ENCODE peak calls at places on chromosome 4, in nine cellular contexts. V is glutamatergic neuron, F is T-helper 1 cell, J is germinal center, M is myocyte, E is GM12891, O is tibial artery, K is upper lobe of right lung, T is fibroblast of pulmonary artery. H is an unnamed sample.

GRCh38 chr4:113327513-113327912 is 278.1 kb downstream of the ANK2 start:
- DNase-seq in F (no peak), V (no peak), T (peak; percentile 33), M (peak; percentile 83), E (no peak), J (no peak), O (no peak), K (no peak), H (peak; percentile 14)

GRCh38 chr4:86235549-86235948 is 124.3 kb downstream of the MAPK10 start:
- DNase-seq in F (no peak), J (no peak), O (no peak), V (no peak), E (no peak), M (no peak), T (no peak), K (no peak), H (no peak)

GRCh38 chr4:184911310-184911709 is 85.5 kb upstream of the ACSL1 start:
- DNase-seq in V (no peak), F (no peak), M (peak; percentile 77), E (no peak), O (no peak), K (no peak), T (peak; percentile 54), J (no peak), H (peak; percentile 51)

GRCh38 chr4:180380733-180381132 is 1862.5 kb upstream of the TENM3 start:
- DNase-seq in K (no peak), V (no peak), M (no peak), J (no peak), T (peak; percentile 4), E (no peak), O (no peak), F (no peak), H (peak; percentile 0)

GRCh38 chr4:947491-947971 is 15.3 kb downstream of the TMEM175 start:
- DNase-seq in T (no peak), F (no peak), V (peak; percentile 13), J (no peak), K (peak; percentile 57), M (no peak), E (no peak), O (peak; percentile 6), H (no peak)

GRCh38 chr4:143406523-143406922 is 69.8 kb downstream of the GAB1 start:
- DNase-seq in M (peak; percentile 77), F (no peak), V (no peak), O (peak; percentile 92), T (peak; percentile 66), K (no peak), E (no peak), J (no peak), H (peak; percentile 74)

GRCh38 chr4:81627617-81628016 is 155.9 kb upstream of the RASGEF1B start:
- DNase-seq in F (no peak), K (no peak), V (no peak), J (no peak), T (no peak), E (no peak), O (no peak), M (no peak), H (no peak)

GRCh38 chr4:57191523-57192034 is 81.4 kb upstream of the IGFBP7 start:
- DNase-seq in O (no peak), T (peak; percentile 16), V (no peak), M (no peak), E (no peak), J (no peak), F (no peak), K (no peak), H (no peak)

GRCh38 chr4:21012851-21013331 is 312.6 kb downstream of the PACRGL start:
- DNase-seq in F (no peak), J (no peak), O (no peak), T (peak; percentile 6), E (no peak), V (no peak), K (no peak), M (no peak), H (no peak)

GRCh38 chr4:140186651-140187315 is 32.8 kb upstream of the MAML3 start:
- DNase-seq in O (no peak), F (no peak), E (no peak), M (peak; percentile 28), J (no peak), T (peak; percentile 62), K (no peak), V (no peak), H (peak; percentile 67)

GRCh38 chr4:137474711-137475301 is 57.5 kb downstream of the PCDH18 start:
- DNase-seq in J (no peak), V (no peak), F (no peak), K (no peak), T (peak; percentile 75), O (no peak), E (no peak), M (peak; percentile 30), H (peak; percentile 73)

GRCh38 chr4:157992038-157992706 is 180.7 kb downstream of the GASK1B start:
- DNase-seq in T (peak; percentile 93), O (no peak), V (no peak), J (peak; percentile 6), M (peak; percentile 86), F (no peak), K (no peak), E (no peak), H (peak; percentile 93)

GRCh38 chr4:15550491-15550890 is 80.8 kb downstream of the CC2D2A start:
- DNase-seq in M (no peak), O (no peak), T (no peak), V (no peak), J (no peak), F (no peak), E (no peak), K (no peak), H (no peak)

GRCh38 chr4:956531-957230 is 16.7 kb downstream of the DGKQ start:
- DNase-seq in K (peak; percentile 60), O (peak; percentile 7), M (no peak), E (no peak), F (no peak), J (no peak), T (no peak), V (no peak), H (no peak)

GRCh38 chr4:12375805-12376204 is 947.1 kb upstream of the HS3ST1 start:
- DNase-seq in V (no peak), J (no peak), K (no peak), E (no peak), F (no peak), M (no peak), O (no peak), T (no peak), H (no peak)

GRCh38 chr4:79759793-79760192 is 313.2 kb downstream of the ANTXR2 start:
- DNase-seq in F (no peak), O (no peak), V (no peak), E (no peak), M (no peak), T (no peak), J (no peak), K (no peak), H (no peak)

GRCh38 chr4:120862432-120862831 is 60.1 kb downstream of the PRDM5 start:
- DNase-seq in M (no peak), V (no peak), K (no peak), E (no peak), F (no peak), T (no peak), J (no peak), O (no peak), H (no peak)

GRCh38 chr4:161990721-161991120 is 173.1 kb downstream of the FSTL5 start:
- DNase-seq in E (no peak), J (no peak), T (no peak), F (no peak), K (no peak), O (no peak), M (no peak), V (no peak), H (no peak)

GRCh38 chr4:43757147-43757546 is 691.5 kb downstream of the KCTD8 start:
- DNase-seq in V (no peak), T (peak; percentile 2), M (no peak), J (no peak), O (no peak), E (no peak), F (no peak), K (no peak), H (no peak)

GRCh38 chr4:153318696-153319320 is 25.7 kb upstream of the MND1 start:
- DNase-seq in M (peak; percentile 68), O (no peak), V (no peak), T (peak; percentile 75), E (peak; percentile 33), K (no peak), J (peak; percentile 57), F (no peak), H (peak; percentile 73)

GRCh38 chr4:111113591-111113990 is 490.7 kb upstream of the PITX2 start:
- DNase-seq in F (no peak), M (no peak), O (no peak), E (no peak), V (no peak), J (no peak), T (no peak), K (no peak), H (no peak)

GRCh38 chr4:8365951-8366350 is 74.6 kb downstream of the ACOX3 start:
- DNase-seq in F (no peak), J (no peak), E (no peak), K (peak; percentile 54), M (no peak), V (no peak), T (no peak), O (no peak), H (no peak)

GRCh38 chr4:143883529-143883928 is 21.8 kb downstream of the GYPE start:
- DNase-seq in F (no peak), J (no peak), M (no peak), T (no peak), K (no peak), E (no peak), V (no peak), O (no peak), H (no peak)

GRCh38 chr4:123435246-123436113 is 38.9 kb downstream of the SPRY1 start:
- DNase-seq in V (no peak), J (no peak), T (no peak), K (no peak), E (no peak), F (no peak), M (no peak), O (no peak), H (no peak)

GRCh38 chr4:26619784-26620183 is 35.9 kb downstream of the TBC1D19 start:
- DNase-seq in M (no peak), O (no peak), T (peak; percentile 28), J (no peak), V (no peak), F (no peak), E (no peak), K (no peak), H (peak; percentile 32)

GRCh38 chr4:108172231-108172779 is 3.6 kb upstream of the LEF1 start:
- DNase-seq in F (no peak), O (no peak), K (peak; percentile 67), V (peak; percentile 65), M (peak; percentile 37), J (peak; percentile 48), E (no peak), T (no peak), H (no peak)

GRCh38 chr4:106358899-106359298 is 9.7 kb downstream of the GIMD1 start:
- DNase-seq in T (peak; percentile 57), F (no peak), K (no peak), J (no peak), E (no peak), V (no peak), O (no peak), M (peak; percentile 54), H (peak; percentile 60)

GRCh38 chr4:108216510-108216909 is 47.8 kb upstream of the LEF1 start:
- DNase-seq in V (no peak), O (no peak), K (no peak), F (no peak), T (no peak), M (no peak), E (no peak), J (no peak), H (no peak)

GRCh38 chr4:48472794-48473193 is 10.3 kb upstream of the SLC10A4 start:
- DNase-seq in E (no peak), M (no peak), F (no peak), J (no peak), O (no peak), T (no peak), V (no peak), K (no peak), H (no peak)

GRCh38 chr4:159428975-159429692 is 326.3 kb downstream of the RAPGEF2 start:
- DNase-seq in K (no peak), E (no peak), M (peak; percentile 19), T (no peak), F (no peak), V (no peak), J (no peak), O (no peak), H (no peak)

GRCh38 chr4:3306465-3306864 is 13.6 kb downstream of the RGS12 start:
- DNase-seq in V (no peak), T (no peak), O (peak; percentile 10), M (no peak), F (no peak), K (peak; percentile 36), J (no peak), E (no peak), H (no peak)